ENCODE peak calls at places on chromosomes 7 and 10, in five cellular contexts. K is NT2/D1; B is choroid plexus epithelial cell; M is stimulated activated CD4-positive, alpha-beta T cell treated with anti-CD3 and anti-CD28 coated beads, Interleukin-2, amount 100 ng/mL, for 24 hours; C is Peyer's patch. H is an unnamed sample.

GRCh38 chr7:24141876-24142509 is 142.0 kb upstream of the NPY start:
- DNase-seq in K (no peak), B (no peak), M (no peak), C (no peak), H (no peak)

GRCh38 chr10:101817542-101818118 is 614 bp downstream of the OGA start:
- DNase-seq in K (peak), B (peak), M (peak), C (peak), H (peak)

GRCh38 chr7:151761957-151762356 is 115.0 kb downstream of the PRKAG2 start:
- DNase-seq in K (no peak), B (no peak), M (no peak), C (no peak), H (no peak)

GRCh38 chr7:14973712-14974428 is 71.3 kb upstream of the DGKB start:
- DNase-seq in K (no peak), B (peak), M (no peak), C (no peak), H (no peak)

GRCh38 chr7:42070068-42070467 is 166.9 kb downstream of the GLI3 start:
- DNase-seq in K (no peak), B (peak), M (no peak), C (no peak), H (no peak)

GRCh38 chr7:155805826-155806095 is 6.5 kb downstream of the SHH start:
- DNase-seq in K (no peak), B (no peak), M (no peak), C (no peak), H (peak)

GRCh38 chr7:135837675-135838074 is 89.1 kb upstream of the FAM180A start:
- DNase-seq in K (no peak), B (no peak), M (no peak), C (no peak), H (no peak)

GRCh38 chr7:28988818-28989595 is 30.9 kb upstream of the TRIL start:
- DNase-seq in K (no peak), B (peak), M (no peak), C (no peak), H (peak)

GRCh38 chr10:26437637-26438461 is at the start of gene APBB1IP:
- DNase-seq in K (no peak), B (no peak), M (peak), C (peak), H (peak)

GRCh38 chr10:93652857-93653256 is 40.5 kb downstream of the PDE6C start:
- DNase-seq in K (no peak), B (peak), M (no peak), C (no peak), H (no peak)

GRCh38 chr10:98446121-98446655 is 547 bp downstream of the HPS1 start:
- DNase-seq in K (no peak), B (peak), M (peak), C (no peak), H (peak)

GRCh38 chr10:17200885-17201164 is 647 bp downstream of the TRDMT1 start:
- DNase-seq in K (no peak), B (peak), M (no peak), C (no peak), H (no peak)

GRCh38 chr7:151832656-151833055 is 44.3 kb downstream of the PRKAG2 start:
- DNase-seq in K (no peak), B (no peak), M (no peak), C (no peak), H (no peak)

GRCh38 chr10:128274938-128275337 is 148.7 kb upstream of the MKI67 start:
- DNase-seq in K (no peak), B (no peak), M (no peak), C (no peak), H (no peak)

GRCh38 chr10:21769041-21769440 is 234.5 kb downstream of the DNAJC1 start:
- DNase-seq in K (no peak), B (no peak), M (no peak), C (no peak), H (no peak)

GRCh38 chr10:98361131-98361633 is 53.8 kb downstream of the PYROXD2 start:
- DNase-seq in K (no peak), B (peak), M (peak), C (no peak), H (peak)

GRCh38 chr10:86259901-86260562 is 106.6 kb downstream of the GRID1 start:
- DNase-seq in K (no peak), B (no peak), M (no peak), C (no peak), H (no peak)

GRCh38 chr10:89535185-89536012 is at the start of gene SLC16A12:
- DNase-seq in K (no peak), B (peak), M (no peak), C (no peak), H (no peak)

GRCh38 chr10:24444337-24444736 is 235.4 kb downstream of the KIAA1217 start:
- DNase-seq in K (no peak), B (peak), M (no peak), C (no peak), H (no peak)

GRCh38 chr7:92644406-92645113 is 54.4 kb upstream of the FAM133B start:
- DNase-seq in K (no peak), B (peak), M (no peak), C (no peak), H (peak)

GRCh38 chr10:6669269-6669859 is 89.3 kb upstream of the PRKCQ start:
- DNase-seq in K (peak), B (peak), M (no peak), C (no peak), H (peak)

H was measured in mucosa of descending colon.